ENCODE peak calls at places on chromosomes 2 and 18, in five cellular contexts. N, B, A, Y and M are unnamed samples.

GRCh38 chr2:239563561-239563960 is 162.7 kb upstream of the HDAC4 start:
- DNase-seq in N (no peak), B (no peak), A (no peak), Y (no peak), M (no peak)

GRCh38 chr2:38217401-38218188 is 141.6 kb upstream of the CYP1B1 start:
- DNase-seq in N (no peak), B (no peak), A (no peak), Y (no peak), M (no peak)

GRCh38 chr18:74529811-74530583 is 4.3 kb upstream of the CNDP1 start:
- DNase-seq in N (no peak), B (no peak), A (no peak), Y (no peak), M (no peak)

GRCh38 chr2:70367722-70368323 is 66.0 kb upstream of the FAM136A start:
- DNase-seq in N (peak), B (peak), A (no peak), Y (no peak), M (no peak)

GRCh38 chr2:225233234-225233633 is 166.3 kb upstream of the NYAP2 start:
- DNase-seq in N (peak), B (no peak), A (no peak), Y (no peak), M (no peak)

GRCh38 chr18:39842042-39842791 is 2112.8 kb upstream of the PIK3C3 start:
- DNase-seq in N (no peak), B (peak), A (no peak), Y (no peak), M (no peak)

GRCh38 chr2:229661478-229661877 is 52.9 kb downstream of the DNER start:
- DNase-seq in N (no peak), B (no peak), A (no peak), Y (no peak), M (no peak)

GRCh38 chr2:149033716-149034115 is 4.8 kb upstream of the LYPD6B start:
- DNase-seq in N (no peak), B (peak), A (no peak), Y (no peak), M (no peak)

GRCh38 chr2:64485302-64485701 is 31.3 kb downstream of the LGALSL start:
- DNase-seq in N (no peak), B (no peak), A (no peak), Y (no peak), M (no peak)

GRCh38 chr2:231132126-231132525 is 7.3 kb upstream of the HTR2B start:
- DNase-seq in N (peak), B (no peak), A (no peak), Y (no peak), M (no peak)